ENCODE peak calls at places on chromosomes 12 and 14, in seven cellular contexts. One of them, this sample, is unnamed.
A peak's percentile ranks its signal among the peaks of the same experiment; 100 is the strongest.

GRCh38 chr14:20295067-20295466 is 10.7 kb downstream of the TTC5 start:
- DNase-seq in hypothalamus: no peak
- DNase-seq in NCI-H1436: no peak
- DNase-seq in stimulated activated CD8-positive, alpha-beta memory T cell treated with anti-CD3 and anti-CD28 coated beads, Interleukin-7, amount 100 ng/mL, for 1 hour: no peak
- DNase-seq in sigmoid colon: no peak
- DNase-seq in NCI-H1092 treated with DMSO at 0.1 percent for 48 hours: no peak
- DNase-seq in CD8-positive, alpha-beta memory T cell: no peak
- DNase-seq in this sample: no peak

GRCh38 chr12:84924956-84925355 is 12.4 kb upstream of the SLC6A15 start:
- DNase-seq in hypothalamus: no peak
- DNase-seq in CD8-positive, alpha-beta memory T cell: no peak
- DNase-seq in sigmoid colon: no peak
- DNase-seq in NCI-H1436: no peak
- DNase-seq in stimulated activated CD8-positive, alpha-beta memory T cell treated with anti-CD3 and anti-CD28 coated beads, Interleukin-7, amount 100 ng/mL, for 1 hour: no peak
- DNase-seq in NCI-H1092 treated with DMSO at 0.1 percent for 48 hours: no peak
- DNase-seq in this sample: no peak

GRCh38 chr14:67360469-67361206 is 510 bp downstream of the EIF2S1 start:
- DNase-seq in CD8-positive, alpha-beta memory T cell: no peak
- DNase-seq in stimulated activated CD8-positive, alpha-beta memory T cell treated with anti-CD3 and anti-CD28 coated beads, Interleukin-7, amount 100 ng/mL, for 1 hour: no peak
- DNase-seq in hypothalamus: no peak
- DNase-seq in NCI-H1436: no peak
- DNase-seq in sigmoid colon: no peak
- DNase-seq in NCI-H1092 treated with DMSO at 0.1 percent for 48 hours: no peak
- DNase-seq in this sample: no peak

GRCh38 chr12:124098101-124098757 is 125.2 kb downstream of the ZNF664 start:
- DNase-seq in CD8-positive, alpha-beta memory T cell: no peak
- DNase-seq in sigmoid colon: no peak
- DNase-seq in NCI-H1092 treated with DMSO at 0.1 percent for 48 hours: no peak
- DNase-seq in NCI-H1436: no peak
- DNase-seq in stimulated activated CD8-positive, alpha-beta memory T cell treated with anti-CD3 and anti-CD28 coated beads, Interleukin-7, amount 100 ng/mL, for 1 hour: no peak
- DNase-seq in hypothalamus: no peak
- DNase-seq in this sample: no peak

GRCh38 chr12:53579545-53579955 is 46.6 kb downstream of the ATF7 start:
- DNase-seq in CD8-positive, alpha-beta memory T cell: no peak
- DNase-seq in NCI-H1436: no peak
- DNase-seq in hypothalamus: no peak
- DNase-seq in NCI-H1092 treated with DMSO at 0.1 percent for 48 hours: no peak
- DNase-seq in stimulated activated CD8-positive, alpha-beta memory T cell treated with anti-CD3 and anti-CD28 coated beads, Interleukin-7, amount 100 ng/mL, for 1 hour: no peak
- DNase-seq in sigmoid colon: no peak
- DNase-seq in this sample: no peak

GRCh38 chr12:104439137-104439536 is 17.6 kb upstream of the CHST11 start:
- DNase-seq in NCI-H1092 treated with DMSO at 0.1 percent for 48 hours: no peak
- DNase-seq in stimulated activated CD8-positive, alpha-beta memory T cell treated with anti-CD3 and anti-CD28 coated beads, Interleukin-7, amount 100 ng/mL, for 1 hour: no peak
- DNase-seq in hypothalamus: no peak
- DNase-seq in NCI-H1436: no peak
- DNase-seq in CD8-positive, alpha-beta memory T cell: no peak
- DNase-seq in sigmoid colon: peak; percentile 45
- DNase-seq in this sample: no peak

GRCh38 chr14:50044040-50044651 is 72.2 kb downstream of the VCPKMT start:
- DNase-seq in NCI-H1436: no peak
- DNase-seq in sigmoid colon: no peak
- DNase-seq in hypothalamus: no peak
- DNase-seq in CD8-positive, alpha-beta memory T cell: no peak
- DNase-seq in NCI-H1092 treated with DMSO at 0.1 percent for 48 hours: no peak
- DNase-seq in stimulated activated CD8-positive, alpha-beta memory T cell treated with anti-CD3 and anti-CD28 coated beads, Interleukin-7, amount 100 ng/mL, for 1 hour: no peak
- DNase-seq in this sample: no peak

GRCh38 chr12:94290353-94290752 is 142.0 kb downstream of the PLXNC1 start:
- DNase-seq in CD8-positive, alpha-beta memory T cell: no peak
- DNase-seq in NCI-H1092 treated with DMSO at 0.1 percent for 48 hours: peak; percentile 2
- DNase-seq in stimulated activated CD8-positive, alpha-beta memory T cell treated with anti-CD3 and anti-CD28 coated beads, Interleukin-7, amount 100 ng/mL, for 1 hour: no peak
- DNase-seq in NCI-H1436: no peak
- DNase-seq in sigmoid colon: no peak
- DNase-seq in hypothalamus: no peak
- DNase-seq in this sample: no peak

GRCh38 chr12:123003257-123003656 is 22.8 kb downstream of the ARL6IP4 start:
- DNase-seq in hypothalamus: no peak
- DNase-seq in NCI-H1436: no peak
- DNase-seq in sigmoid colon: no peak
- DNase-seq in stimulated activated CD8-positive, alpha-beta memory T cell treated with anti-CD3 and anti-CD28 coated beads, Interleukin-7, amount 100 ng/mL, for 1 hour: no peak
- DNase-seq in CD8-positive, alpha-beta memory T cell: no peak
- DNase-seq in NCI-H1092 treated with DMSO at 0.1 percent for 48 hours: no peak
- DNase-seq in this sample: no peak

GRCh38 chr12:82479511-82479910 is 121.2 kb downstream of the METTL25 start:
- DNase-seq in stimulated activated CD8-positive, alpha-beta memory T cell treated with anti-CD3 and anti-CD28 coated beads, Interleukin-7, amount 100 ng/mL, for 1 hour: no peak
- DNase-seq in hypothalamus: no peak
- DNase-seq in NCI-H1436: no peak
- DNase-seq in CD8-positive, alpha-beta memory T cell: no peak
- DNase-seq in sigmoid colon: no peak
- DNase-seq in NCI-H1092 treated with DMSO at 0.1 percent for 48 hours: no peak
- DNase-seq in this sample: no peak

This sample was measured in chondrocyte.